ENCODE peak calls at places on chromosomes 12 and 14, in six cellular contexts. R, G, S, O, Q and I are unnamed samples.
A peak's percentile ranks its signal among the peaks of the same experiment; 100 is the strongest.

GRCh38 chr12:30679250-30679649 is 16.4 kb downstream of the IPO8 start:
- DNase-seq in R (no peak), G (no peak), S (no peak), O (no peak), Q (no peak), I (no peak)

GRCh38 chr12:66210840-66211239 is 21.8 kb downstream of the IRAK3 start:
- DNase-seq in R (no peak), G (no peak), S (no peak), O (no peak), Q (no peak), I (no peak)

GRCh38 chr12:82740129-82741000 is 53.7 kb downstream of the TMTC2 start:
- DNase-seq in R (no peak), G (no peak), S (no peak), O (no peak), Q (no peak), I (no peak)

GRCh38 chr12:63319386-63319785 is 168.4 kb upstream of the AVPR1A start:
- DNase-seq in R (no peak), G (no peak), S (no peak), O (no peak), Q (no peak), I (no peak)

GRCh38 chr14:58699656-58700055 is 61.9 kb downstream of the DACT1 start:
- DNase-seq in R (no peak), G (no peak), S (no peak), O (no peak), Q (no peak), I (no peak)

GRCh38 chr12:989751-990278 is 1.2 kb upstream of the ERC1 start:
- DNase-seq in R (no peak), G (no peak), S (no peak), O (peak; percentile 19), Q (no peak), I (no peak)

GRCh38 chr12:71504471-71504852 is 64.9 kb downstream of the LGR5 start:
- DNase-seq in R (no peak), G (no peak), S (no peak), O (peak; percentile 1), Q (no peak), I (no peak)

GRCh38 chr12:68882251-68882964 is 50.6 kb downstream of the CPM start:
- DNase-seq in R (no peak), G (no peak), S (no peak), O (no peak), Q (no peak), I (no peak)

GRCh38 chr14:104104006-104104901 is 18.8 kb downstream of the ASPG start:
- DNase-seq in R (no peak), G (no peak), S (peak; percentile 68), O (no peak), Q (no peak), I (no peak)

GRCh38 chr12:5068126-5068525 is 24.4 kb downstream of the KCNA5 start:
- DNase-seq in R (no peak), G (no peak), S (no peak), O (no peak), Q (no peak), I (no peak)

GRCh38 chr14:31829256-31829923 is 247.7 kb upstream of the ARHGAP5 start:
- DNase-seq in R (no peak), G (no peak), S (no peak), O (no peak), Q (no peak), I (no peak)

GRCh38 chr14:26791117-26791806 is 193.4 kb upstream of the NOVA1 start:
- DNase-seq in R (no peak), G (no peak), S (no peak), O (no peak), Q (no peak), I (no peak)

GRCh38 chr12:11836282-11836963 is 186.9 kb downstream of the ETV6 start:
- DNase-seq in R (no peak), G (peak; percentile 84), S (no peak), O (peak; percentile 89), Q (no peak), I (peak; percentile 81)

GRCh38 chr12:79935021-79935623 is at the start of gene PPP1R12A:
- DNase-seq in R (peak; percentile 97), G (peak; percentile 93), S (peak; percentile 93), O (peak; percentile 98), Q (peak; percentile 91), I (peak; percentile 89)

GRCh38 chr14:101150010-101150409 is 246.5 kb upstream of the RTL1 start:
- DNase-seq in R (no peak), G (no peak), S (no peak), O (no peak), Q (no peak), I (no peak)

GRCh38 chr12:87775051-87775450 is 254.2 kb downstream of the C12orf50 start:
- DNase-seq in R (no peak), G (no peak), S (no peak), O (no peak), Q (no peak), I (no peak)

GRCh38 chr12:57490126-57490525 is 2.3 kb downstream of the MARS1 start:
- DNase-seq in R (no peak), G (no peak), S (no peak), O (no peak), Q (no peak), I (no peak)

GRCh38 chr12:97482153-97482693 is 19.6 kb downstream of the RMST start:
- DNase-seq in R (no peak), G (no peak), S (no peak), O (no peak), Q (no peak), I (no peak)

GRCh38 chr12:96195845-96196451 is 1.8 kb downstream of the ELK3 start:
- DNase-seq in R (no peak), G (no peak), S (no peak), O (peak; percentile 31), Q (no peak), I (no peak)

GRCh38 chr12:28137414-28137813 is 52.8 kb upstream of the CCDC91 start:
- DNase-seq in R (no peak), G (no peak), S (no peak), O (no peak), Q (no peak), I (no peak)

GRCh38 chr14:19917955-19918518 is 2.4 kb upstream of the OR4K5 start:
- DNase-seq in R (no peak), G (no peak), S (no peak), O (no peak), Q (no peak), I (no peak)

DNA sequence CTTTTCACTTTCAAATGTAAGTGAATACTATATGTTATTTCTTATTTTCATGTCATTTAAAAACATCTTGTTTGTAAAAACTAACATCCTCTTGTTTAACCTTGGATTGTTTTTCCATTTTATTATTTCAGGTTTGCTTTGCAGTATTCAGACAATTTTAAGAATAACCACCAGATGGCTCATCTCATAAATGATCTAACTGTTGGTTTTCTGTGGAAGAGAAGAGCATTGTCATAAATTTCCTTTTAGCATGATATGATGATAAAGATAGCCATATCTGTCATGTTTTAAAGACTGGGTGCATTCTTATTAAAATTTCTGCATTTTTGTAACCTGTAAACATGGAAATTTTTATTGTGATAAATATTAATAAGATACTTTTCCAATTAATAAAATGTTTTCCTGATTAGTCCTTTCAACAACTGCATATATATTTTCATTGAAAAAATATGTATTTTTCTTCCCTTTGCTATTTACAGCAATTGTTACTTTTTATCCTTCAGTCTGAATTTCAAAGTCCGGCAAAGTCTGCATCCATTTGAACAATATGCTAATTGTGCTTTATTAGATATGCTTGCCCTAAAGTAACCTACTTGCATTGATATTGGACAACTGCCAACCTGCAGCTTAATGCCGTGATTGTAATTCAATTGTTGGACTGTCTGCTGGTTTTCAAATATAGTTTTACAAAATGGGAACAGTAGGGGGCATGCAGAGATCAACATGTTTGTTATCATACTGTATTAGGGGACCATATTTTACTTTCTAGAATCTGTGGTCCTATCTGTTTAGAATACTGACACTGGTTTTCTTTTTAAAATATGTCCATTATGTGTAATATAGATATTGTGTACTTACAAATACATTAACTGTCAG is 163.4 kb downstream of the GARIN6 start:
- DNase-seq in R (no peak), G (no peak), S (no peak), O (no peak), Q (no peak), I (no peak)
- TF ChIP-seq CTCF in R (peak; percentile 39), G (peak; percentile 23), S (peak; percentile 53), O (no peak), Q (no peak), I (peak; percentile 35)

DNA sequence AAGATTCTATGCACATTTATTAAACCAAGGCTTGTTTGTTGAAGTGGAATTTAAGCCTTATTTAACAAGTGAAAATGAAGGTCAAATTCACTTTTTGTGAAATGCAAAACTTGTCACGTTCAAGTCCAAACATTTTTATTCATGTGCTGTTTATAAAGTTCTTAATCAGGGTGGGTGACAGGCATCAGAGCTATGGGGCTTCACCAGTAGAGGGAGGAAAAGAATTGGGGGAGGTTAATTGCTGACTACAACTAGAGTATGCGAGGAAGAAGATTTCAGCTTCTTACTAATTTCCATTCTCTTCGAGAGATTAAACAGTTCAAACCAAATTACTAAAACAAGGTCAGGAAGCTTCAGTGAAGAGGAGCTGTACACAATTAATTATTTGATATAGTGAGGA is 9.7 kb downstream of the MOK start:
- DNase-seq in R (no peak), G (no peak), S (no peak), O (no peak), Q (no peak), I (no peak)
- TF ChIP-seq CTCF in R (no peak), G (no peak), S (peak; percentile 30), O (peak; percentile 12), Q (no peak), I (no peak)

GRCh38 chr12:111745201-111745600 is 21.5 kb upstream of the ALDH2 start:
- DNase-seq in R (no peak), G (no peak), S (no peak), O (no peak), Q (no peak), I (no peak)

GRCh38 chr12:111748867-111749266 is 17.9 kb upstream of the ALDH2 start:
- DNase-seq in R (no peak), G (no peak), S (no peak), O (no peak), Q (no peak), I (no peak)

GRCh38 chr12:111749391-111749790 is 17.3 kb upstream of the ALDH2 start:
- DNase-seq in R (no peak), G (no peak), S (no peak), O (no peak), Q (no peak), I (no peak)

GRCh38 chr12:111747333-111747732 is 19.4 kb upstream of the ALDH2 start:
- DNase-seq in R (no peak), G (no peak), S (no peak), O (no peak), Q (no peak), I (no peak)

DNA sequence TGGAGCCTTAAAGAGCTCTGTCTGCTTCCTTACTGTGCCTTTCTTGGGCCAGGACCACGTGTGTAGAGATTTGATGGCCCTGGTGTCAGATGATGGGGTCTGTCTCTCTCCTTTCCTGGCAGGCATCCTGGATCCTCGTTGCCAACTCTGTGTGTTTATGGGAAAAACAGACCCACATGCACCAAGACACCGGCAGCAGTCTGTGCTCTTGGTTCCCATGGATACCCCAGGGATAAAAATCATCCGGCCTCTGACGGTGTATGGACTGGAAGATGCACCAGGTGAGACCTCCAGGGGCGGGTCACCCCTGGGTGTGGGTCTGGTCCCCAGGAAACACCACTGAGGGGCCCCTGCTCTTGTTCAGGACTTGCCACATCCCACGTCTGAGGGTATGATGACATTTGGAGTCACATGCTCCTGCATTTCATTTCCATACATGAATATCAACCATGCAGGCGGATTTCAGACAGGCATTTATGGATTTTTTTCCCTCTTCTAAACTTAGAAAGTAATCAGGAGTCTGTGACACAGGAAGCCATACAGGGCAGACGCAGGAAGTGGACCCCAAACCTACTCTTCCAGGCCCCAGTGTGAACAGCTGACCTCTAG is 18.4 kb upstream of the ALDH2 start:
- DNase-seq in R (no peak), G (no peak), S (no peak), O (no peak), Q (no peak), I (no peak)
- TF ChIP-seq CTCF in R (no peak), G (no peak), S (no peak), O (no peak), Q (no peak), I (no peak)

GRCh38 chr14:68467425-68467824 is 325.4 kb downstream of the ZFP36L1 start:
- DNase-seq in R (no peak), G (no peak), S (no peak), O (no peak), Q (no peak), I (no peak)
- TF ChIP-seq CTCF in R (no peak), G (no peak), S (no peak), O (no peak), Q (no peak), I (no peak)